ENCODE peak calls at places on chromosomes 12 and 14, in eight cellular contexts. One of them, this sample, is unnamed. For H3K36me3, the result is how much of the 10 kb centered on the place peaks cover.

GRCh38 chr14:99679543-99679942 is 4.6 kb upstream of the CYP46A1 start:
- DNase-seq in stomach: no peak
- DNase-seq in transverse colon: no peak
- DNase-seq in Panc1: no peak
- DNase-seq in upper lobe of left lung: no peak
- DNase-seq in breast epithelium: no peak
- DNase-seq in GM23338: no peak
- DNase-seq in spleen: no peak
- DNase-seq in this sample: no peak

GRCh38 chr14:71012888-71013287 is 105.6 kb downstream of the PCNX1 start:
- DNase-seq in stomach: no peak
- DNase-seq in transverse colon: no peak
- DNase-seq in Panc1: no peak
- DNase-seq in upper lobe of left lung: no peak
- DNase-seq in breast epithelium: no peak
- DNase-seq in GM23338: no peak
- DNase-seq in spleen: no peak
- DNase-seq in this sample: no peak

GRCh38 chr12:102120886-102121285 is 903 bp downstream of the PARPBP start:
- DNase-seq in stomach: no peak
- DNase-seq in transverse colon: no peak
- DNase-seq in Panc1: no peak
- DNase-seq in upper lobe of left lung: no peak
- DNase-seq in breast epithelium: no peak
- DNase-seq in GM23338: peak
- DNase-seq in spleen: no peak
- DNase-seq in this sample: no peak

GRCh38 chr14:101988377-101988776 is 24.0 kb downstream of the DYNC1H1 start:
- DNase-seq in stomach: no peak
- DNase-seq in transverse colon: no peak
- DNase-seq in Panc1: no peak
- DNase-seq in upper lobe of left lung: no peak
- DNase-seq in breast epithelium: no peak
- DNase-seq in GM23338: no peak
- DNase-seq in spleen: no peak
- DNase-seq in this sample: no peak

GRCh38 chr12:120381752-120382419 is 12.9 kb upstream of the MSI1 start:
- DNase-seq in stomach: no peak
- DNase-seq in transverse colon: no peak
- DNase-seq in Panc1: no peak
- DNase-seq in upper lobe of left lung: no peak
- DNase-seq in breast epithelium: no peak
- DNase-seq in GM23338: no peak
- DNase-seq in spleen: no peak
- DNase-seq in this sample: no peak

GRCh38 chr12:118190266-118190665 is 54.3 kb downstream of the PEBP1 start:
- DNase-seq in stomach: no peak
- DNase-seq in transverse colon: no peak
- DNase-seq in Panc1: no peak
- DNase-seq in upper lobe of left lung: no peak
- DNase-seq in breast epithelium: no peak
- DNase-seq in GM23338: peak
- DNase-seq in spleen: no peak
- DNase-seq in this sample: no peak

GRCh38 chr14:21057803-21058675 is at the start of gene RNASE8:
- DNase-seq in stomach: no peak
- DNase-seq in transverse colon: no peak
- DNase-seq in Panc1: no peak
- DNase-seq in upper lobe of left lung: no peak
- DNase-seq in breast epithelium: no peak
- DNase-seq in GM23338: no peak
- DNase-seq in spleen: no peak
- DNase-seq in this sample: no peak

GRCh38 chr14:64114166-64114565 is 180.0 kb downstream of the ESR2 start:
- DNase-seq in stomach: no peak
- DNase-seq in transverse colon: no peak
- DNase-seq in Panc1: no peak
- DNase-seq in upper lobe of left lung: no peak
- DNase-seq in breast epithelium: no peak
- DNase-seq in GM23338: peak
- DNase-seq in spleen: no peak
- DNase-seq in this sample: no peak

GRCh38 chr14:61152851-61153364 is 128.2 kb downstream of the TMEM30B start:
- DNase-seq in stomach: no peak
- DNase-seq in transverse colon: no peak
- DNase-seq in Panc1: no peak
- DNase-seq in upper lobe of left lung: no peak
- DNase-seq in breast epithelium: no peak
- DNase-seq in GM23338: no peak
- DNase-seq in spleen: no peak
- DNase-seq in this sample: no peak

GRCh38 chr14:102474934-102475333 is 34.6 kb downstream of the ANKRD9 start:
- DNase-seq in stomach: peak
- DNase-seq in transverse colon: peak
- DNase-seq in Panc1: no peak
- DNase-seq in upper lobe of left lung: no peak
- DNase-seq in breast epithelium: no peak
- DNase-seq in GM23338: no peak
- DNase-seq in spleen: peak
- DNase-seq in this sample: peak

GRCh38 chr14:74502236-74503019 is 8.9 kb downstream of the ISCA2 start:
- DNase-seq in stomach: no peak
- DNase-seq in transverse colon: no peak
- DNase-seq in Panc1: peak
- DNase-seq in upper lobe of left lung: peak
- DNase-seq in breast epithelium: no peak
- DNase-seq in GM23338: peak
- DNase-seq in spleen: no peak
- DNase-seq in this sample: no peak

GRCh38 chr12:108928695-108929094 is 48.8 kb downstream of the DAO start:
- DNase-seq in stomach: no peak
- DNase-seq in transverse colon: no peak
- DNase-seq in Panc1: no peak
- DNase-seq in upper lobe of left lung: no peak
- DNase-seq in breast epithelium: no peak
- DNase-seq in GM23338: no peak
- DNase-seq in spleen: no peak
- DNase-seq in this sample: no peak

GRCh38 chr12:117538926-117539325 is 177.5 kb upstream of the NOS1 start:
- DNase-seq in stomach: no peak
- DNase-seq in transverse colon: no peak
- DNase-seq in Panc1: no peak
- DNase-seq in upper lobe of left lung: no peak
- DNase-seq in breast epithelium: no peak
- DNase-seq in GM23338: no peak
- DNase-seq in spleen: no peak
- DNase-seq in this sample: no peak

GRCh38 chr14:25406818-25407217 is 356.9 kb upstream of the STXBP6 start:
- DNase-seq in stomach: no peak
- DNase-seq in transverse colon: peak
- DNase-seq in Panc1: no peak
- DNase-seq in upper lobe of left lung: no peak
- DNase-seq in breast epithelium: no peak
- DNase-seq in GM23338: peak
- DNase-seq in spleen: no peak
- DNase-seq in this sample: no peak

GRCh38 chr14:104855532-104856090 is 9.5 kb upstream of the CEP170B start:
- DNase-seq in stomach: no peak
- DNase-seq in transverse colon: no peak
- DNase-seq in Panc1: no peak
- DNase-seq in upper lobe of left lung: no peak
- DNase-seq in breast epithelium: peak
- DNase-seq in GM23338: no peak
- DNase-seq in spleen: no peak
- DNase-seq in this sample: no peak

GRCh38 chr12:106954462-106955376 is 988 bp upstream of the TMEM263 start:
- DNase-seq in stomach: no peak
- DNase-seq in transverse colon: peak
- DNase-seq in Panc1: no peak
- DNase-seq in upper lobe of left lung: peak
- DNase-seq in breast epithelium: no peak
- DNase-seq in GM23338: peak
- DNase-seq in spleen: peak
- DNase-seq in this sample: peak

GRCh38 chr12:28909291-28909690 is 239.8 kb upstream of the FAR2 start:
- DNase-seq in stomach: no peak
- DNase-seq in transverse colon: no peak
- DNase-seq in Panc1: no peak
- DNase-seq in upper lobe of left lung: no peak
- DNase-seq in breast epithelium: no peak
- DNase-seq in GM23338: no peak
- DNase-seq in spleen: no peak
- DNase-seq in this sample: no peak

GRCh38 chr12:15556411-15556810 is 232.8 kb downstream of the EPS8 start:
- DNase-seq in stomach: no peak
- DNase-seq in transverse colon: no peak
- DNase-seq in Panc1: no peak
- DNase-seq in upper lobe of left lung: no peak
- DNase-seq in breast epithelium: no peak
- DNase-seq in GM23338: no peak
- DNase-seq in spleen: no peak
- DNase-seq in this sample: no peak

GRCh38 chr12:15563683-15564082 is 225.5 kb downstream of the EPS8 start:
- DNase-seq in stomach: no peak
- DNase-seq in transverse colon: no peak
- DNase-seq in Panc1: no peak
- DNase-seq in upper lobe of left lung: no peak
- DNase-seq in breast epithelium: no peak
- DNase-seq in GM23338: no peak
- DNase-seq in spleen: no peak
- DNase-seq in this sample: no peak

GRCh38 chr12:15558915-15559528 is 230.2 kb downstream of the EPS8 start:
- DNase-seq in stomach: no peak
- DNase-seq in transverse colon: no peak
- DNase-seq in Panc1: no peak
- DNase-seq in upper lobe of left lung: no peak
- DNase-seq in breast epithelium: no peak
- DNase-seq in GM23338: no peak
- DNase-seq in spleen: no peak
- DNase-seq in this sample: no peak

GRCh38 chr12:15562263-15562662 is 226.9 kb downstream of the EPS8 start:
- DNase-seq in stomach: no peak
- DNase-seq in transverse colon: no peak
- DNase-seq in Panc1: no peak
- DNase-seq in upper lobe of left lung: no peak
- DNase-seq in breast epithelium: no peak
- DNase-seq in GM23338: no peak
- DNase-seq in spleen: no peak
- DNase-seq in this sample: no peak
- H3K27ac ChIP-seq in stomach: peak
- H3K27ac ChIP-seq in transverse colon: no peak
- H3K27ac ChIP-seq in Panc1: no peak
- H3K27ac ChIP-seq in upper lobe of left lung: no peak
- H3K27ac ChIP-seq in breast epithelium: no peak
- H3K27ac ChIP-seq in GM23338: no peak
- H3K27ac ChIP-seq in spleen: no peak
- H3K27ac ChIP-seq in this sample: no peak

DNA sequence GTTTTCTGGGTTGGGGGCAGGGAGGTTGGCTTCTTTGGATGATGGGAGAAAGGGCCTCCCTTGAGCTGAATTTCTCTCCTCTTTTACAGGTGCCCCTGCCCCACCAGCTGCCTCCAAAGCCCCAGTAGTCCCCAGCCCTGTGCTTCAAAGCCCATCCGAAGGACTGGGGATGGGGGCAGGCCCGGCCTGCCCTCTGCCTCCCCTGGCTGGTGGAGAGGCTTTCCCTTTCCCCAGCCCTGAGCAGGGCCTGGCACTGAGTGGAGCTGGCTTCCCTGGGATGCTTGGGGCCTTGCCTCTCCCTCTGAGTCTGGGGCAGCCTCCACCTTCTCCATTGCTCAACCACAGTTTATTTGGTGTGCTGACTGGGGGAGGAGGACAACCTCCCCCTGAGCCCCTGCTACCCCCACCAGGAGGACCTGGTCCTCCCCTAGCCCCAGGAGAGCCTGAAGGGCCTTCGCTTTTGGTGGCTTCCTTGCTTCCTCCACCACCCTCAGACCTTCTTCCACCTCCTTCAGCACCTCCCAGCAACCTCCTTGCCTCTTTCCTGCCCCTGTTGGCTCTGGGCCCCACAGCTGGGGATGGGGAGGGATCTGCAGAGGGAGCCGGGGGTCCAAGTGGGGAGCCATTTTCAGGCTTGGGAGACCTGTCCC is 4.0 kb downstream of the MBD6 start:
- DNase-seq in stomach: no peak
- DNase-seq in transverse colon: no peak
- DNase-seq in Panc1: no peak
- DNase-seq in upper lobe of left lung: no peak
- DNase-seq in breast epithelium: no peak
- DNase-seq in GM23338: no peak
- DNase-seq in spleen: no peak
- DNase-seq in this sample: no peak
- H3K36me3 ChIP-seq in stomach: half or more
- H3K36me3 ChIP-seq in transverse colon: under half
- H3K36me3 ChIP-seq in Panc1: under half
- H3K36me3 ChIP-seq in upper lobe of left lung: half or more
- H3K36me3 ChIP-seq in breast epithelium: under half
- H3K36me3 ChIP-seq in GM23338: under half
- H3K36me3 ChIP-seq in spleen: half or more
- H3K36me3 ChIP-seq in this sample: under half

GRCh38 chr12:49160415-49160814 is 28.5 kb downstream of the TUBA1A start:
- DNase-seq in stomach: no peak
- DNase-seq in transverse colon: no peak
- DNase-seq in Panc1: no peak
- DNase-seq in upper lobe of left lung: no peak
- DNase-seq in breast epithelium: no peak
- DNase-seq in GM23338: no peak
- DNase-seq in spleen: no peak
- DNase-seq in this sample: no peak

GRCh38 chr12:49165114-49165513 is 23.8 kb downstream of the TUBA1A start:
- DNase-seq in stomach: no peak
- DNase-seq in transverse colon: no peak
- DNase-seq in Panc1: no peak
- DNase-seq in upper lobe of left lung: no peak
- DNase-seq in breast epithelium: no peak
- DNase-seq in GM23338: no peak
- DNase-seq in spleen: no peak
- DNase-seq in this sample: no peak

GRCh38 chr12:49161092-49161795 is 27.6 kb downstream of the TUBA1A start:
- DNase-seq in stomach: no peak
- DNase-seq in transverse colon: no peak
- DNase-seq in Panc1: no peak
- DNase-seq in upper lobe of left lung: no peak
- DNase-seq in breast epithelium: no peak
- DNase-seq in GM23338: no peak
- DNase-seq in spleen: no peak
- DNase-seq in this sample: no peak
- TF ChIP-seq POLR2AphosphoS5 in stomach: no peak
- TF ChIP-seq POLR2AphosphoS5 in transverse colon: no peak
- TF ChIP-seq POLR2AphosphoS5 in Panc1: no peak
- TF ChIP-seq POLR2AphosphoS5 in upper lobe of left lung: no peak
- TF ChIP-seq POLR2AphosphoS5 in breast epithelium: no peak
- TF ChIP-seq POLR2AphosphoS5 in GM23338: no peak
- TF ChIP-seq POLR2AphosphoS5 in spleen: no peak
- TF ChIP-seq POLR2AphosphoS5 in this sample: no peak

DNA sequence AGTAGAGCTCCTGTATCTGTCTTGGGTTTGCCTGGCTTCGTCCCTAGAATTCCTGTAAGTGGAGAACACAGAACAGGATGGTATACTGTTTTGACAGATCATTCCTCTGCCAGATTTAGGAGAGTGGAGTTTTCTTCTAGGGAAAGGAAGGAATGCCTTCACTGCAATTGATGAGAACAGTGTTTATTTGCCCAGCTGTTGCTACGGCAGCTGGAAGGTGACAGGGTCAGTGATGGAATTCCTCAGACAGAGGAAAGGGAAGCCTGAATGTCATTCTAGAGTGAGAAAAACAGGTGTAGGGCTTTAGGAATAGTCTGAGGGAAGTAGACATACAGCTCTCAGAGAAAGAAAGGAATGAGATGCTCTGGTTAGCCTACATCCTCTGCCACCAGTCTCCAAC is 11.7 kb downstream of the CSRNP2 start:
- DNase-seq in stomach: no peak
- DNase-seq in transverse colon: no peak
- DNase-seq in Panc1: no peak
- DNase-seq in upper lobe of left lung: no peak
- DNase-seq in breast epithelium: no peak
- DNase-seq in GM23338: no peak
- DNase-seq in spleen: no peak
- DNase-seq in this sample: no peak
- H3K27ac ChIP-seq in stomach: no peak
- H3K27ac ChIP-seq in transverse colon: no peak
- H3K27ac ChIP-seq in Panc1: no peak
- H3K27ac ChIP-seq in upper lobe of left lung: no peak
- H3K27ac ChIP-seq in breast epithelium: no peak
- H3K27ac ChIP-seq in GM23338: no peak
- H3K27ac ChIP-seq in spleen: no peak
- H3K27ac ChIP-seq in this sample: no peak